ENCODE peak calls at places on chromosomes 12 and 14, in nine cellular contexts. E is heart left ventricle; Z is CD4-positive, alpha-beta T cell; L is cardiac muscle cell; V is GM12878; B is ovary; C is sigmoid colon; D is heart right ventricle; G is A673. M is an unnamed sample.

GRCh38 chr14:100155049-100155621 is 4.3 kb downstream of the DEGS2 start:
- DNase-seq in V (no peak), G (peak; percentile 48), Z (no peak), B (no peak), E (no peak), C (no peak), D (no peak), L (peak; percentile 24), M (no peak)

GRCh38 chr12:62647586-62647985 is 181.0 kb downstream of the MON2 start:
- DNase-seq in C (peak; percentile 76), E (peak; percentile 48), G (no peak), D (peak; percentile 48), V (no peak), L (no peak), B (no peak), Z (no peak), M (no peak)

GRCh38 chr12:25529738-25530137 is 23.3 kb downstream of the LMNTD1 start:
- DNase-seq in E (no peak), G (no peak), B (no peak), L (no peak), C (no peak), Z (no peak), D (no peak), V (no peak), M (no peak)

GRCh38 chr12:4153343-4153892 is 120.1 kb upstream of the CCND2 start:
- DNase-seq in V (peak; percentile 94), C (no peak), B (no peak), Z (no peak), E (no peak), D (no peak), L (no peak), G (no peak), M (no peak)

GRCh38 chr12:3456809-3457208 is 34.2 kb upstream of the PRMT8 start:
- DNase-seq in D (no peak), E (no peak), V (no peak), L (peak; percentile 23), G (no peak), Z (no peak), B (no peak), C (no peak), M (no peak)

GRCh38 chr12:1939745-1940607 is 21.5 kb upstream of the CACNA2D4 start:
- DNase-seq in D (peak; percentile 88), B (peak; percentile 92), L (peak; percentile 85), E (peak; percentile 84), V (peak; percentile 45), C (peak; percentile 92), G (peak; percentile 85), Z (peak; percentile 96), M (no peak)

GRCh38 chr12:6112004-6112403 is 12.5 kb downstream of the VWF start:
- DNase-seq in V (no peak), Z (no peak), E (no peak), D (no peak), C (no peak), G (no peak), L (no peak), B (no peak), M (no peak)

GRCh38 chr12:4584281-4584680 is 22.3 kb downstream of the DYRK4 start:
- DNase-seq in Z (no peak), G (no peak), B (no peak), L (no peak), D (no peak), E (no peak), C (no peak), V (no peak), M (no peak)

GRCh38 chr14:61860294-61860918 is 98.2 kb downstream of the SNAPC1 start:
- DNase-seq in B (no peak), C (no peak), D (peak; percentile 18), G (peak; percentile 57), Z (peak; percentile 64), V (peak; percentile 44), L (peak; percentile 60), E (no peak), M (no peak)

GRCh38 chr12:69569236-69569635 is 16.0 kb upstream of the CCT2 start:
- DNase-seq in E (no peak), L (no peak), C (no peak), B (no peak), V (no peak), D (no peak), G (no peak), Z (no peak), M (no peak)

GRCh38 chr12:124354400-124354799 is 59.5 kb downstream of the RFLNA start:
- DNase-seq in B (no peak), D (no peak), V (no peak), E (no peak), C (no peak), G (no peak), Z (no peak), L (no peak), M (no peak)

GRCh38 chr14:70333703-70334102 is 25.8 kb downstream of the COX16 start:
- DNase-seq in C (no peak), Z (no peak), B (no peak), V (no peak), G (no peak), D (no peak), E (no peak), L (no peak), M (no peak)

GRCh38 chr14:70332015-70332414 is 27.5 kb downstream of the COX16 start:
- DNase-seq in E (no peak), B (no peak), D (no peak), Z (no peak), C (no peak), V (no peak), G (no peak), L (no peak), M (no peak)

GRCh38 chr14:70338550-70338949 is 20.9 kb downstream of the COX16 start:
- DNase-seq in L (no peak), V (no peak), E (no peak), C (no peak), B (no peak), G (no peak), D (no peak), Z (no peak), M (no peak)

GRCh38 chr14:70330596-70330995 is 28.9 kb downstream of the COX16 start:
- DNase-seq in E (no peak), C (no peak), Z (no peak), B (no peak), D (no peak), L (no peak), G (no peak), V (no peak), M (no peak)

DNA sequence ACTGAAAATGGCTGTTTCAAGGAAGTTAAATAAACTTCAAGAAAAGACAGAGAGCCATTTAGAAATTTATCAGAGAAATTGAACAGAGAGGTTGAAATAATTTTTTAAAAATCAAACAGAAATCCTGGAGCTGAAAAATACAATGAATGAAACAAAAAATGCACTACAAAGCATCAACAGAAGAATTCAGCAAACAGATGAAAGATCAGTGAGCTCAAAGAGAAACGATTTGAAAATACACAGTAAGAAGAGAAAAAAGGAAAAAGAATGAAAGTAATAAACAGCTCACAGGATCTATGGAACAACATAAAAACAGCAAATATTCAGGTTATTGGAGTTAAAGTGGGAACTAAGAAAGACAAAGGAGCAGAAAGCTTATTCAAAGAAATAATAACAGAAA is 26.2 kb downstream of the COX16 start:
- DNase-seq in B (no peak), L (no peak), D (no peak), Z (no peak), V (no peak), E (no peak), G (no peak), C (no peak), M (no peak)
- H3K9me3 ChIP-seq in B (no peaks in the 10 kb centered on the region), L (peaks cover 3% of the 10 kb centered on the region), D (peaks cover 6% of the 10 kb centered on the region), Z (peaks cover 37% of the 10 kb centered on the region), V (peaks cover 25% of the 10 kb centered on the region), E (peaks cover 15% of the 10 kb centered on the region), G (peaks cover 22% of the 10 kb centered on the region), C (peaks cover 18% of the 10 kb centered on the region), M (peaks cover 26% of the 10 kb centered on the region)

GRCh38 chr12:107327783-107328182 is 234.4 kb upstream of the CRY1 start:
- DNase-seq in B (no peak), V (no peak), L (no peak), C (no peak), G (no peak), Z (no peak), E (no peak), D (no peak), M (no peak)

GRCh38 chr12:107326237-107326636 is 232.9 kb upstream of the CRY1 start:
- DNase-seq in D (no peak), G (no peak), E (no peak), B (no peak), Z (no peak), L (no peak), V (no peak), C (no peak), M (no peak)

GRCh38 chr12:107322063-107322462 is 228.7 kb upstream of the CRY1 start:
- DNase-seq in L (no peak), Z (no peak), D (no peak), G (no peak), B (no peak), E (no peak), C (no peak), V (no peak), M (no peak)

GRCh38 chr12:107328442-107329133 is 235.2 kb upstream of the CRY1 start:
- DNase-seq in V (no peak), D (no peak), C (no peak), B (no peak), Z (no peak), G (peak; percentile 81), L (peak; percentile 7), E (no peak), M (no peak)

DNA sequence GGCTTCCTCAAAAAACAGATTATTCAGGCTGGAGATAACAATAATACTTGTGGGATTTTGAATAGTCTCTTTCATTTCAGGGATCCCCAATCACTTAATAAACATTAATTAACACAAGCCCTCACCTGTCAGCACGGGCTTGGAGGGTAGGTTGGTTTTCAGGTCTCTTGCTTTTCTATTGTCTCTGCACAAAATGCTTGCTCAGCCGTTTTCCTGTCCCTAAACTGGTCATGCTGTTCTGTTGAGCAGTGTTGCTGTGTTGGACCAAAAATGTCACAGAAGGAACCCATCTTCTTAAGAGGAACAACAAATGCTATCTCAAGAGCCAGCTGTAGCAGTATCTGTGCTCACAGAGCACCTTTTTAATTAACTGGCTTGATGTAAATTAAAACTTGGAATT is 231.7 kb upstream of the CRY1 start:
- DNase-seq in Z (no peak), L (no peak), C (no peak), D (no peak), B (no peak), V (no peak), E (no peak), G (no peak), M (no peak)
- H3K27me3 ChIP-seq in Z (no peaks in the 10 kb centered on the region), L (peaks cover 64% of the 10 kb centered on the region), C (peaks cover 35% of the 10 kb centered on the region), D (no peaks in the 10 kb centered on the region), B (no peaks in the 10 kb centered on the region), V (peaks cover 8% of the 10 kb centered on the region), E (peaks cover 16% of the 10 kb centered on the region), G (peaks cover 14% of the 10 kb centered on the region), M (peaks cover 4% of the 10 kb centered on the region)

DNA sequence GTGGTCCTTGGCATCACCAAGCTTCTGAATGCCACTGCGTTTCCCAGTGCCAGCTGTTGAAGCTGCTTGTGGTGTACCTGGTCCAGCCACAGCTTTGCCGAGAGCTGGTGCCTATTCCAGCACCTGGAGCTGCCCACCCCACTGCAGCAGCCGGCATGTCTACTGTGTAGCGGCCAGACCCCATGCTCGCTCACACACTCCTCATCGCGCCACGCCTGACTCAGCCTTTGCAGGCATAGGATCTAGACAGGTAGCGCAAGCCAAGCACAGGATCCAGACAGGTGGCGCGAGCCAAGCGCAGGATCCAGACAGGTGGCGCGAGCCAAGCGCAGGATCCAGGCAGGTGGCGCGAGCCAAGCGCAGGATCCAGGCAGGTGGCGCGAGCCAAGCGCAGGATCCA is 11.6 kb upstream of the ZNF605 start:
- DNase-seq in B (no peak), L (no peak), Z (no peak), G (no peak), D (no peak), V (no peak), E (no peak), C (no peak), M (no peak)
- H3K9me3 ChIP-seq in B (no peaks in the 10 kb centered on the region), L (no peaks in the 10 kb centered on the region), Z (peaks cover 3% of the 10 kb centered on the region), G (peaks cover 39% of the 10 kb centered on the region), D (no peaks in the 10 kb centered on the region), V (peaks cover 7% of the 10 kb centered on the region), E (no peaks in the 10 kb centered on the region), C (no peaks in the 10 kb centered on the region), M (peaks cover 44% of the 10 kb centered on the region)

GRCh38 chr12:119171691-119172090 is 7.0 kb upstream of the HSPB8 start:
- DNase-seq in Z (no peak), G (no peak), E (no peak), C (no peak), D (no peak), B (no peak), L (no peak), V (no peak), M (no peak)
- H3K27me3 ChIP-seq in Z (peaks cover 5% of the 10 kb centered on the region), G (peaks cover 93% of the 10 kb centered on the region), E (no peaks in the 10 kb centered on the region), C (no peaks in the 10 kb centered on the region), D (no peaks in the 10 kb centered on the region), B (no peaks in the 10 kb centered on the region), L (no peaks in the 10 kb centered on the region), V (no peaks in the 10 kb centered on the region), M (no peaks in the 10 kb centered on the region)